ENCODE peak calls at places on chromosomes 3 and 15, in eight cellular contexts. L is GM12878, Z is HCT116, H is SK-N-SH, P is H1, A is endothelial cell of umbilical vein, F is K562, U is HepG2. J is an unnamed sample.

GRCh38 chr3:77256584-77257488 is 216.9 kb downstream of the ROBO2 start:
- DNase-seq in F (no peak), H (no peak), P (no peak), U (no peak), A (no peak), L (no peak), Z (no peak), J (no peak)

GRCh38 chr15:96183927-96184266 is 146.6 kb upstream of the NR2F2 start:
- DNase-seq in Z (no peak), F (no peak), P (no peak), U (peak), H (no peak), A (no peak), L (no peak), J (no peak)

GRCh38 chr15:43316007-43316968 is 14.1 kb downstream of the LCMT2 start:
- DNase-seq in L (no peak), Z (no peak), F (no peak), A (no peak), P (no peak), U (no peak), H (no peak), J (no peak)

GRCh38 chr15:91289324-91289723 is 189.3 kb downstream of the SV2B start:
- DNase-seq in Z (no peak), A (no peak), F (peak), U (no peak), L (no peak), H (peak), P (no peak), J (no peak)

GRCh38 chr3:182837855-182838454 is 44.7 kb downstream of the ATP11B start:
- DNase-seq in U (peak), P (no peak), H (peak), A (peak), F (no peak), Z (no peak), L (no peak), J (peak)

GRCh38 chr3:78666458-78666800 is 1101.4 kb downstream of the ROBO1 start:
- DNase-seq in L (no peak), U (no peak), P (no peak), F (no peak), H (no peak), A (no peak), Z (no peak), J (no peak)

GRCh38 chr3:111762535-111762934 is 96.5 kb upstream of the PHLDB2 start:
- DNase-seq in Z (no peak), U (no peak), H (no peak), P (no peak), A (no peak), L (no peak), F (no peak), J (no peak)

GRCh38 chr15:25173241-25174028 is 218.6 kb downstream of the SNRPN start:
- DNase-seq in Z (no peak), U (no peak), L (no peak), H (no peak), F (no peak), A (no peak), P (no peak), J (no peak)

GRCh38 chr3:53921296-53921695 is 29.6 kb upstream of the SELENOK start:
- DNase-seq in H (peak), A (no peak), U (peak), P (no peak), L (no peak), Z (no peak), F (no peak), J (no peak)

GRCh38 chr3:139838269-139838957 is 96.6 kb upstream of the CLSTN2 start:
- DNase-seq in U (no peak), Z (no peak), A (no peak), F (no peak), L (no peak), P (no peak), H (no peak), J (no peak)

GRCh38 chr15:76976572-76977270 is 18.2 kb upstream of the PSTPIP1 start:
- DNase-seq in Z (no peak), A (no peak), L (no peak), F (no peak), H (no peak), U (no peak), P (no peak), J (no peak)

GRCh38 chr3:124634210-124635168 is 95.8 kb upstream of the UMPS start:
- DNase-seq in P (no peak), F (no peak), A (no peak), Z (no peak), H (no peak), U (peak), L (no peak), J (no peak)

GRCh38 chr3:193865339-193865738 is 270.6 kb upstream of the HES1 start:
- DNase-seq in H (no peak), A (no peak), U (no peak), F (no peak), P (no peak), L (no peak), Z (no peak), J (no peak)

GRCh38 chr3:57582470-57583168 is 14.5 kb downstream of the ARF4 start:
- DNase-seq in P (peak), U (no peak), A (no peak), H (peak), L (no peak), F (no peak), Z (peak), J (no peak)

GRCh38 chr3:105238367-105238766 is 128.3 kb upstream of the ALCAM start:
- DNase-seq in H (no peak), Z (no peak), U (no peak), F (no peak), L (no peak), P (no peak), A (no peak), J (no peak)

GRCh38 chr15:57323806-57324589 is 52.3 kb upstream of the CGNL1 start:
- DNase-seq in H (peak), Z (peak), A (no peak), F (peak), U (no peak), L (no peak), P (no peak), J (peak)

GRCh38 chr15:70867911-70868467 is 14.0 kb upstream of the LARP6 start:
- DNase-seq in H (peak), Z (no peak), U (no peak), P (no peak), A (peak), L (no peak), F (no peak), J (no peak)

GRCh38 chr3:70064194-70064787 is 64.8 kb downstream of the SAMMSON start:
- DNase-seq in H (peak), A (peak), P (no peak), F (peak), U (peak), L (peak), Z (peak), J (peak)

GRCh38 chr3:67018105-67018788 is 20.1 kb downstream of the KBTBD8 start:
- DNase-seq in U (no peak), H (no peak), Z (no peak), L (no peak), A (no peak), P (no peak), F (peak), J (no peak)

GRCh38 chr3:15007681-15008141 is 57.4 kb downstream of the MRPS25 start:
- DNase-seq in A (no peak), P (no peak), U (no peak), L (no peak), F (no peak), Z (no peak), H (no peak), J (no peak)

GRCh38 chr15:70264738-70265465 is 167.2 kb upstream of the TLE3 start:
- DNase-seq in H (no peak), A (no peak), U (no peak), L (no peak), F (no peak), P (no peak), Z (no peak), J (no peak)

GRCh38 chr3:33047842-33048834 is 48.8 kb downstream of the GLB1 start:
- DNase-seq in F (no peak), L (no peak), H (no peak), U (no peak), P (no peak), Z (no peak), A (no peak), J (no peak)

GRCh38 chr3:32857921-32858320 is 40.1 kb downstream of the TRIM71 start:
- DNase-seq in U (no peak), A (no peak), P (no peak), F (no peak), L (no peak), H (no peak), Z (no peak), J (no peak)

GRCh38 chr15:31227954-31228542 is 98.6 kb upstream of the KLF13 start:
- DNase-seq in H (no peak), F (no peak), A (no peak), U (no peak), Z (no peak), L (no peak), P (no peak), J (no peak)

GRCh38 chr3:99430348-99431134 is 207.9 kb upstream of the COL8A1 start:
- DNase-seq in F (no peak), P (no peak), U (no peak), Z (no peak), H (no peak), L (no peak), A (peak), J (no peak)

GRCh38 chr3:179037361-179037760 is 34.2 kb downstream of the ZMAT3 start:
- DNase-seq in Z (no peak), A (no peak), H (no peak), U (no peak), P (no peak), F (no peak), L (no peak), J (peak)

GRCh38 chr3:49727154-49727923 is 3.6 kb upstream of the GMPPB start:
- DNase-seq in L (no peak), F (no peak), Z (no peak), U (no peak), A (no peak), P (no peak), H (no peak), J (no peak)

GRCh38 chr3:189967254-189967865 is 153.3 kb downstream of the P3H2 start:
- DNase-seq in F (peak), H (peak), Z (peak), U (peak), L (no peak), P (no peak), A (peak), J (peak)

GRCh38 chr3:190044142-190044541 is 76.6 kb downstream of the P3H2 start:
- DNase-seq in A (no peak), P (no peak), Z (no peak), F (no peak), U (no peak), H (no peak), L (no peak), J (no peak)

GRCh38 chr15:70486451-70487379 is 276.6 kb downstream of the UACA start:
- DNase-seq in L (peak), Z (no peak), F (no peak), P (no peak), A (no peak), U (no peak), H (no peak), J (no peak)

GRCh38 chr15:57533062-57533735 is 58.5 kb upstream of the MYZAP start:
- DNase-seq in P (no peak), A (no peak), H (no peak), Z (no peak), U (no peak), F (no peak), L (no peak), J (no peak)

GRCh38 chr3:172512363-172512762 is 10.9 kb downstream of the TNFSF10 start:
- DNase-seq in F (peak), A (peak), H (no peak), Z (no peak), U (no peak), P (no peak), L (peak), J (no peak)

GRCh38 chr15:51801391-51801835 is 28.0 kb upstream of the TMOD3 start:
- DNase-seq in Z (peak), H (peak), L (no peak), F (no peak), P (no peak), A (peak), U (peak), J (no peak)

DNA sequence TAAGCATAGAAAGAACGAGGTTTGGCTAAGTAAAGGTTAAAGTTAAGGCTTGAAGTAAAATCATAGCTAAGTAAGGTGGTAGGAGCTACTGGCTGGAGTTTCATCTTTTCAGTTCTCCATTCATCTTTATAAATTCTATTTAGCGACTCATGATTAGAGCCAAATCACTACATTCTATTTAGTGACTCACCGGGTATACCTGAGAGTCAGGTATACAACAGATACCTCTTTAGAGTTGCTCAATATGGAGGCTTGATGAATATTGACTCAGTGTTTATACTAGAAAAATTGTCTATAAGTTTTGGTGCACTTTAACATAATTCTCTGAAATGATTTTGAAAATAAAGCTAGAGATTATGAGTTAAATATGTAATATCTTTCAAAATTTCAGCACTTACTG is 328.8 kb upstream of the GRM7 start:
- DNase-seq in A (no peak), Z (no peak), P (no peak), F (no peak), L (no peak), H (no peak), U (no peak), J (no peak)
- TF ChIP-seq POLR2AphosphoS5 in A (no peak), Z (no peak), P (no peak), F (no peak), L (no peak), H (no peak), U (no peak), J (no peak)

DNA sequence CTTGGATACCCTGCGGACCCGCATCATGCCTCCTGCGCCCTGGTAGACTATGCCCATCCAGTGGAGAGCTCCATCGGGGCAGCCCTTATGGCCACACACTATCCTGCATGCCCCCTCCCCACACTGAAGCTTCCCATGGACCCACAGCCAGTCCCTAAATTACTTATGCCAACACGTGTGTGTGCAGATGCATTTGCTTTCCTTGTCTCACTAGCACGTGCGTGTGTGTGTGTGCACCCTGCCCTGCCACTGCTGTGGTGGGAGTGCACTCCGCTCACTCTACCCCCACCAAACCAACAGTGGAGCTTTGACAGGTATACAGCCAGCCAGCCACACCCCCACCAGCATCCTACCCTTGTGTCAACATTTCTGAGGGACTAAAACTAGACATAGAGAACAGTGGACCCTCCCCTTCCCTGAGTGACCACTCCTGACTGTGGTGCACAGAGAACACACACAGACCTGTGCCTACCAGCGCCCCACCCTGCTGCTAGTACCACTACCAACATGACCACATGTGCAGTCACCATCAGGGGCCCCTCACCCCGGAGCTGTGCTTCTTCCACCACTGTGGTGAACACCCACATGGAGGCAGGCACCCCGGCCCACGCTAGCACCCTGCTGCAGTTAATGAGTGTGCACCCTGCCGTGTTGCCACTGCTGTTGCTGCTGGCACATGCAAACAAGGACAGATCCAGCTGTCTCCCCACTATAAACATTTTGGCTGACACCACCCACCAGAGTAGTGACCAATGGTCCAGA is 310.8 kb downstream of the GABRB3 start:
- DNase-seq in H (no peak), F (no peak), Z (no peak), P (no peak), L (no peak), A (no peak), U (no peak), J (no peak)
- H3K4me3 ChIP-seq in H (no peak), F (no peak), Z (no peak), P (no peak), L (no peak), A (no peak), U (no peak), J (no peak)

GRCh38 chr3:149471991-149472390 is 2.5 kb upstream of the TM4SF4 start:
- DNase-seq in L (no peak), P (no peak), A (no peak), H (no peak), Z (no peak), F (no peak), U (no peak), J (no peak)
- H3K9ac ChIP-seq in L (no peak), P (no peak), A (no peak), H (peak), Z (no peak), F (no peak), U (no peak), J (no peak)

GRCh38 chr3:12352253-12352652 is 63.4 kb downstream of the PPARG start:
- DNase-seq in Z (no peak), L (no peak), F (no peak), U (no peak), A (no peak), P (no peak), H (no peak), J (no peak)

GRCh38 chr3:12353796-12354505 is 65.1 kb downstream of the PPARG start:
- DNase-seq in P (no peak), U (no peak), Z (no peak), A (no peak), H (no peak), F (no peak), L (no peak), J (no peak)

GRCh38 chr3:12347301-12347700 is 58.4 kb downstream of the PPARG start:
- DNase-seq in H (no peak), U (no peak), A (no peak), Z (no peak), F (no peak), P (no peak), L (no peak), J (no peak)

GRCh38 chr3:12351145-12351544 is 62.3 kb downstream of the PPARG start:
- DNase-seq in F (no peak), Z (no peak), A (no peak), L (no peak), P (no peak), U (no peak), H (no peak), J (no peak)

GRCh38 chr3:12350151-12350813 is 61.4 kb downstream of the PPARG start:
- DNase-seq in U (no peak), L (no peak), P (no peak), H (no peak), Z (no peak), A (peak), F (no peak), J (no peak)
- TF ChIP-seq POLR2AphosphoS5 in U (no peak), L (no peak), P (no peak), H (no peak), Z (no peak), A (no peak), F (no peak), J (no peak)

GRCh38 chr3:37216597-37217097 is 42.3 kb upstream of the LRRFIP2 start:
- DNase-seq in F (no peak), P (no peak), A (no peak), L (no peak), H (no peak), U (no peak), Z (no peak), J (no peak)
- H3K4me3 ChIP-seq in F (no peak), P (no peak), A (no peak), L (no peak), H (no peak), U (peak), Z (no peak), J (no peak)

GRCh38 chr15:67085818-67086649 is 20.6 kb downstream of the SMAD3 start:
- DNase-seq in L (peak), P (no peak), U (no peak), Z (no peak), A (no peak), F (no peak), H (no peak), J (no peak)
- H3K9ac ChIP-seq in L (peak), P (no peak), U (no peak), Z (peak), A (no peak), F (no peak), H (no peak), J (no peak)

GRCh38 chr3:7166460-7166859 is 305.5 kb downstream of the GRM7 start:
- DNase-seq in P (no peak), L (no peak), F (no peak), Z (no peak), A (no peak), H (peak), U (no peak), J (no peak)

DNA sequence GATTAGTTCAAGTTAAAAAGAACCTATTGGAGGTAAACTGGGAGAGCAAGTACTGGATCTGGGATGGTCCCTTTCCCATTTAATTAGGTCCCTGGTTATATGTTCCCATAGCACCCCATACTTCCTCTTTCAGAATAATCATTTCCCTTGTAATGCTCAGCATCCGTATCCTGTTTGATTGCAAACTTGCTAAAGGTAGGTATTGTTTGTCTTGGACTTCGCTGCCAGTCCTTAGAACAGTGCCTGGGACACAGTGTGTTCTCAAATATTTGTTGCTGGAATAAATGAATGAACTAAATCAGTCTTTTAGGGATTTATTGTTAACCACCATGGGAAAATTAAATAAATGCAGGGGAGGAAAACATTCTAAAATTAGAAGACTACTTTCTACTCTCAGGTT is 299.8 kb downstream of the GRM7 start:
- DNase-seq in U (no peak), F (no peak), L (no peak), Z (no peak), H (no peak), P (no peak), A (no peak), J (no peak)
- TF ChIP-seq POLR2AphosphoS5 in U (no peak), F (no peak), L (no peak), Z (no peak), H (no peak), P (no peak), A (no peak), J (no peak)

DNA sequence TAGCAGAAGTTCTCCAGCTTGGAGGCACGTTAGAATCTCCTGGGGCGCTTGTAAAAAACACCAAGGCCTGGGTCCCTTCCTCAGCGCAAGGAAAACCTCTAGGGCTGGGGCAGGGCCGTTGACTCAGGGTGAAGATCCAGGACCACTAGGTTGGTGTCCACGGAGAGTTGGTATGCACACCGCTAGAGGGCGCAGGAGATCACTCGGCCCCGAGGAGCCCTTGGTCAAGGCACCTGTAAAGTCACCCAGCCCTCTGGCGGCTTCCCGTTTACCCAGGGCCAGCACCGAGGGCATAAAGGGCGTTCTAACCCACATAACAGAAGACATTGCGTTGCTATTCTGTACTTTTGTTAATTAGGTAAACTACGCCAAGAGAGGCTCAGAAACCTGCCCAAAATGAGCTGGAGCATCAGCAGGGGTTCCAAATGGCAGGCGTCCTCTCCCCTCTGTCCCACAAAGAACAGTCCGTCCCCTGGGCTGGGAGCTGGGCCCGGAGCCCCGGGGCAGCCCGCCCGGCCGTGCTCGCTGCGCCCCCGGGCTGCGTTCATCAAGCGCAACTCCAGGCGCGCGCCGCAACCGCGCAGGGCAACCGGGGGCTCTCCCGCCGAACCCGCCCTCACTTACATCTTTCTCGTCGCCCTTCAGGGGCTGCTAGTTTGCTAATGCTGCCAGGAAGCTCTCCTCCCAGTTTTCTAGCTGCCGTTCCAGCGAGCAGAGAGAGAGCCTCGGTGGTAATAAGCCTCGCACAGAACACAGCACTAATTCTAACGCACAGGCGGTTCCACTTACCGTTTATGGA is 332.1 kb downstream of the ARRDC4 start:
- DNase-seq in P (peak), L (no peak), U (peak), A (peak), Z (peak), F (peak), H (peak), J (no peak)
- H3K4me3 ChIP-seq in P (peak), L (no peak), U (no peak), A (no peak), Z (no peak), F (no peak), H (no peak), J (no peak)